ENCODE peak calls at places on chromosomes 13 and 19, in five cellular contexts. X is lower lobe of right lung, B is breast epithelium, A is GM12865, W is endodermal cell. F is an unnamed sample.

GRCh38 chr13:49063526-49063925 is 87.8 kb downstream of the FNDC3A start:
- DNase-seq in X (no peak), B (no peak), A (no peak), W (no peak), F (no peak)

GRCh38 chr13:25836709-25837316 is 215.0 kb downstream of the SHISA2 start:
- DNase-seq in X (no peak), B (no peak), A (no peak), W (no peak), F (no peak)

GRCh38 chr19:13764821-13765394 is 586 bp downstream of the MRI1 start:
- DNase-seq in X (peak), B (no peak), A (peak), W (peak), F (no peak)

GRCh38 chr19:18153555-18154134 is 682 bp downstream of the PIK3R2 start:
- DNase-seq in X (peak), B (no peak), A (no peak), W (no peak), F (peak)

GRCh38 chr19:16000024-16000687 is 51.3 kb downstream of the OR10H4 start:
- DNase-seq in X (no peak), B (no peak), A (peak), W (no peak), F (no peak)

GRCh38 chr13:22735381-22735995 is 445.3 kb upstream of the SGCG start:
- DNase-seq in X (no peak), B (no peak), A (no peak), W (peak), F (no peak)

GRCh38 chr19:30229524-30230174 is 142.5 kb upstream of the ZNF536 start:
- DNase-seq in X (no peak), B (no peak), A (no peak), W (peak), F (no peak)

GRCh38 chr13:82115391-82115790 is 1766.9 kb downstream of the SLITRK1 start:
- DNase-seq in X (no peak), B (no peak), A (no peak), W (no peak), F (no peak)

GRCh38 chr19:1027020-1027952 is 878 bp downstream of the CNN2 start:
- DNase-seq in X (no peak), B (no peak), A (peak), W (peak), F (no peak)

GRCh38 chr13:20796791-20797513 is 23.2 kb upstream of the EEF1AKMT1 start:
- DNase-seq in X (no peak), B (no peak), A (no peak), W (no peak), F (no peak)

GRCh38 chr13:40220299-40220935 is 446.0 kb downstream of the FOXO1 start:
- DNase-seq in X (no peak), B (no peak), A (no peak), W (peak), F (no peak)

GRCh38 chr19:49676136-49676689 is 858 bp upstream of the PRMT1 start:
- DNase-seq in X (peak), B (no peak), A (peak), W (peak), F (peak)

GRCh38 chr13:24738366-24738847 is 25.6 kb upstream of the RNF17 start:
- DNase-seq in X (no peak), B (no peak), A (no peak), W (no peak), F (no peak)

GRCh38 chr19:55646889-55647731 is 902 bp upstream of the CCDC106 start:
- DNase-seq in X (no peak), B (no peak), A (peak), W (no peak), F (peak)

GRCh38 chr19:56111601-56112312 is 9.3 kb downstream of the ZNF787 start:
- DNase-seq in X (peak), B (no peak), A (peak), W (no peak), F (peak)

GRCh38 chr19:16361254-16361653 is 36.6 kb downstream of the KLF2 start:
- DNase-seq in X (no peak), B (no peak), A (no peak), W (no peak), F (no peak)

GRCh38 chr13:51614350-51614786 is 30.1 kb downstream of the WDFY2 start:
- DNase-seq in X (no peak), B (peak), A (peak), W (no peak), F (no peak)

GRCh38 chr13:73168993-73169401 is 110.2 kb downstream of the KLF5 start:
- DNase-seq in X (no peak), B (peak), A (no peak), W (peak), F (no peak)

GRCh38 chr19:32566246-32566830 is 14.7 kb upstream of the PDCD5 start:
- DNase-seq in X (no peak), B (no peak), A (no peak), W (no peak), F (no peak)

DNA sequence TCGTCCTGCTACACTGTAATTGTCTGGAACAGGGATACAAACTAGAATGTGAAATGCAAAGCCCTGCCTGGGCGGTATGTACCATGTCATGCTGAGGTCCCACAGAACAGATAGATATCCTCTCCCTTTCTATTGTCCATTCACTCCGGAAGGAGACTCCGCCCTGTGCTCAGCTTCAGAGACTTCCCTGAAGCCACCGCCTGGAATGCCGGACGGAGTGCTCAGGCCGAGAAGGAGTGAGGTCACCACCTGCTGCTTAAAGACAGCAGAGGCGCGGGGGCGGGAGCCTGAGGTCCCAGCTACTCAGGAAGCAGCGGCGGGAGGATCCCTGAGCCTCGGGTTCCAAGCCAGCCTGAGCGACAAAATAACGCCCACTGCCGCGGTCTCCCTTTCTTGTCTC is 890 bp upstream of the ZNF611 start:
- DNase-seq in X (peak), B (peak), A (no peak), W (peak), F (peak)
- H3K4me3 ChIP-seq in X (peak), B (peak), A (no peak), W (peak), F (peak)

GRCh38 chr19:7068599-7068998 is 904 bp upstream of the ZNF557 start:
- DNase-seq in X (no peak), B (no peak), A (no peak), W (no peak), F (no peak)
- H3K4me3 ChIP-seq in X (no peak), B (peak), A (no peak), W (peak), F (peak)

GRCh38 chr19:46862504-46862835 is 1.7 kb downstream of the ARHGAP35 start:
- DNase-seq in X (no peak), B (no peak), A (no peak), W (no peak), F (no peak)

GRCh38 chr19:46861691-46862503 is 1.1 kb downstream of the ARHGAP35 start:
- DNase-seq in X (no peak), B (no peak), A (peak), W (peak), F (peak)

GRCh38 chr19:46860846-46861690 is at the start of gene ARHGAP35:
- DNase-seq in X (peak), B (no peak), A (peak), W (peak), F (peak)

GRCh38 chr19:46860125-46860845 is 512 bp upstream of the ARHGAP35 start:
- DNase-seq in X (peak), B (peak), A (peak), W (peak), F (peak)

DNA sequence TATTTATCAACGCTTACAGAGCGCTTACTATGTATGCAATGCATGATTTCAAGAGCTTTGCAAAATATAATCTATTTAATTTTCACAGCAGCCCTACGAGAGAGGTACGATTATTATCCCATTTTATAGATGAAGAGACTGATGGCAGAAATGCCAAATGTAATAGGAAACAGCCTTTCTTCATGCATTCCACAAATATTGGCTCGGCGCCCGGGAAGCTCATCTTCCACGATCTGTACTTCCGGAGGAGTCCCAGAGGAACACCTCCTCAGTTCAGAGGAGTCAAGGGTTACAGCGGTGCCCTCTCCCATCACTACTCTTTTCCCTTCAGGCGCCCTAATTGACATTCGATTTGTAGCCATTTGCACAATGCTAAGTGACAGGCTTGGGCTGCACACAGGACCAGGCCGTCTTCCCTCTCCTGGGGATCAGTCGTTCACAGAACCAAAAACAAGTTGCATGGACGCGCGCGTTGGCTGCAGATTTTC is 1.1 kb upstream of the ARHGAP35 start:
- DNase-seq in X (peak), B (no peak), A (no peak), W (no peak), F (peak)
- H3K4me3 ChIP-seq in X (peak), B (peak), A (peak), W (peak), F (peak)

GRCh38 chr13:46184277-46184699 is 2.3 kb upstream of the LCP1 start:
- DNase-seq in X (peak), B (no peak), A (peak), W (peak), F (peak)
- H3K4me3 ChIP-seq in X (no peak), B (no peak), A (peak), W (no peak), F (no peak)

DNA sequence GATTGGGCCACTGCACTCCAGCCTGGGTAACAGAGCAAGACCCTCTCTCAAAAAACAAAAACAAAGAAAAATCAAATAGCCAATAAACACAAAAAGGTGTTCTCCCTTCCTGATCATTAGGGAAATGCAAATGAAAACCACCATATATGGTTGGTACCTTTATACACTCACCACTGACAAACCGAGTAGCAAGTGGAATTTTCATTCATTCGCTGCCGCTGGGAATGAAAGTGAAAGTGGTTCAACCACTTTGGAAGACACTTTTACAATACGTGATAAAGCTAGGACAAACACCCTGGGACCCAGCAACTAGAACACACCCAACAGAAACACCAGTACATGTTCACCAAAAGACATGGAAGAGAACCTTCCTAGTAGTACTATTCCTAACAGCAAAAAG is 21.0 kb downstream of the GRIK5 start:
- DNase-seq in X (no peak), B (no peak), A (no peak), W (no peak), F (no peak)
- H3K4me3 ChIP-seq in X (peak), B (no peak), A (no peak), W (no peak), F (no peak)

GRCh38 chr19:19630062-19630414 is 2.0 kb upstream of the LPAR2 start:
- DNase-seq in X (no peak), B (no peak), A (peak), W (no peak), F (no peak)

GRCh38 chr19:19627716-19628498 is at the start of gene LPAR2:
- DNase-seq in X (peak), B (peak), A (peak), W (peak), F (peak)

GRCh38 chr19:19626516-19627441 is 1.2 kb downstream of the LPAR2 start:
- DNase-seq in X (peak), B (no peak), A (no peak), W (peak), F (no peak)

GRCh38 chr19:19628499-19629134 is 597 bp upstream of the LPAR2 start:
- DNase-seq in X (peak), B (peak), A (peak), W (peak), F (peak)

DNA sequence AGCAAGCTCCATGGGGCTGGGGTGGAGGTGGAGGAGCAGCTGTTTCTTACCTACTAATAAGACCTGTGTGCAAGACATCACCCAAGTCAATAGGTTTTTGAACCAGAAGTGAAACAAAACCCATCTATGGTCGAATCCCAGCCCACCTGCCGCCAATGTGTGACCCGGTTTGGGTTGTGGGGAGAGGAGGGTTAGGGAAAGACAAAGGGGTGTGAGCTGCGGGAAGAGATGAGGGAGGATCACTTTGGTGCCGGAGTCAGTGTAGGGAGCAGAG is 641 bp downstream of the LPAR2 start:
- DNase-seq in X (no peak), B (no peak), A (no peak), W (no peak), F (no peak)
- H3K4me3 ChIP-seq in X (peak), B (peak), A (peak), W (peak), F (peak)

DNA sequence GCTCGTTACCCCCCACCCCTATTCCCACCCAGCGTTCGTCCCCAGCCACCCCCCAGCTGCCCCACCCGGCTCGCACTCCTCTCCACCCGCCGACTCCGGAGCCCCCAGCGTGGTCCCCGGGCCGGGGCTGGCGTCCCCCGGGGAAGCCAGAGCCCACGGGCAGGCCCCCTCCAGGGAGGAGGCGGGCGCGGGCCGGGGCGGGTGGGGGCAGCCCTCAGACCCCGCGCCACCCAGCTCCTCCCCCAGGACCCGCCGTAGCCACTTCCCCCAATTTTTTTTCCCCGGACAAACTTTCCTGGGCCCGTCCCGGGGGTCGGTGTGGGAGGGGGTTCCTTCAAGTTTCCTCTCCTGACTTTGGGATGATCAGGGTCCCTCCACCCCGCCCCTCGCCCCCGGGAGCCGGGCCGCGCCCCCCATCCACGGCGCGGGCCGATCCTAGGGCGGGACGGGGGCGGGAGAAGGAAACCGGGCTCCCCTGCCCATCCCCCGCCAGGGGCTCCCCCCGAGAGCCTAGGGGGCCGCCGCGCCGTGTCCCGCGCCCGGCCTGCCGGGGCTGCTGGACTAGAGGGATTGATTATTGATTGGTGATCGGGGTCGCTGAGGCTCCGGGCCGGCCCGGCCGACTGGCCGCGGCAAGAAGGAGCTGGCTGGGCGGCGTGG is 927 bp upstream of the TSHZ3 start:
- DNase-seq in X (no peak), B (no peak), A (no peak), W (no peak), F (peak)
- H3K4me3 ChIP-seq in X (peak), B (peak), A (no peak), W (peak), F (peak)

GRCh38 chr13:79645569-79645968 is 164.6 kb downstream of the NDFIP2 start:
- DNase-seq in X (no peak), B (no peak), A (no peak), W (no peak), F (no peak)

GRCh38 chr13:79646880-79647279 is 165.9 kb downstream of the NDFIP2 start:
- DNase-seq in X (no peak), B (no peak), A (no peak), W (no peak), F (no peak)

GRCh38 chr13:79647518-79647917 is 166.6 kb downstream of the NDFIP2 start:
- DNase-seq in X (no peak), B (no peak), A (no peak), W (no peak), F (no peak)

GRCh38 chr13:79642596-79642995 is 161.6 kb downstream of the NDFIP2 start:
- DNase-seq in X (no peak), B (no peak), A (no peak), W (no peak), F (no peak)

DNA sequence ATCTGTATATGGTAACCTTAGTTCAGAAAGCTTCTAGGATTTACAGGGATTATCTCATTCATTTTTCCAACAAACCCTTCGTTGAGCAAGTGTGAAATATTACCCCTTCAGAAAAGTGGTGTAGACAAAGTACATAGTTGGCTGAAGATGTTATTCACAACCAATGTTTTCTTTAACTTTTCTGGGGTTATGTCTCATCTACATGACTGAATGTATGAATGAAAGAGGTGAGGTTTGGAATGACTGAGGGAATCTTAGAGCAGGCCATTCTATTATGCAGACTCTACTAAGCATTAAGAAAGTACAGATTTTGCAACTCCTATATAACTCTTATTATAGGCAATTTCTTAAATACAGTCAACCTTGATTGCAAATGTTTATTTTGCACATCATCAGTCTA is 167.2 kb downstream of the NDFIP2 start:
- DNase-seq in X (no peak), B (no peak), A (no peak), W (no peak), F (no peak)
- H3K4me3 ChIP-seq in X (no peak), B (no peak), A (no peak), W (no peak), F (no peak)

DNA sequence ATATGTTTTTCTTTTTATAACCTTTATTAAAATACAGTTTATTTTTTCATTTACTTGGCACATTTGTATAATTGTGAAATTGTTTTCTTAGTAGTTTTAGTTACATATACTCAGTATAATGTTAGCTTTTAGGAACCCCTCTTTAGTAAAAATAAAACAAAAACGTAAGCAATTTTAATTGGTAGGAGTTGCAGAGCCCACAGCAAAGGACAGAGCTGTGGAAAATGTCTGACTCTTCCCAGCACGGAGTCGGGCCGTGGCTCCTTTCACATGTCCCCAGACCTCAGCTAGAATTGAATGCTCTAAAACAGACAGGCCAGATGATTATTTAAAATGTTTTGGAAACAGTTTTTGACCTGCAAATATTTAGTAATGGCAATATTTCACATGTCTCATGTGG is 27.9 kb upstream of the CEACAM21 start:
- DNase-seq in X (no peak), B (no peak), A (no peak), W (no peak), F (no peak)
- H3K4me3 ChIP-seq in X (no peak), B (no peak), A (no peak), W (no peak), F (no peak)

F was measured in left lung.